ENCODE peak calls at places on chromosomes 6 and 20, in six cellular contexts. X, Q, D, F, E and H are unnamed samples.

GRCh38 chr6:75458895-75459294 is 34.7 kb downstream of the FILIP1 start:
- DNase-seq in Q (no peak), E (peak; percentile 94), X (no peak), F (peak; percentile 90), D (no peak), H (no peak)

GRCh38 chr6:42075159-42075838 is 25.0 kb downstream of the TAF8 start:
- DNase-seq in X (peak; percentile 78), Q (peak; percentile 74), E (peak; percentile 63), D (peak; percentile 45), F (peak; percentile 80), H (peak; percentile 44)

GRCh38 chr6:144008501-144009245 is 614 bp upstream of the PLAGL1 start:
- DNase-seq in F (no peak), E (no peak), D (no peak), Q (no peak), X (no peak), H (no peak)

GRCh38 chr6:17656092-17656491 is 50.6 kb downstream of the NUP153 start:
- DNase-seq in X (no peak), F (peak; percentile 29), D (no peak), Q (no peak), E (no peak), H (no peak)

GRCh38 chr6:153272201-153272980 is 141.3 kb upstream of the RGS17 start:
- DNase-seq in X (no peak), D (no peak), Q (no peak), F (no peak), E (no peak), H (no peak)

GRCh38 chr20:50017576-50018248 is 34.9 kb downstream of the SNAI1 start:
- DNase-seq in E (peak; percentile 65), D (no peak), F (no peak), Q (no peak), X (no peak), H (no peak)

GRCh38 chr6:122471107-122472021 is at the start of gene SERINC1:
- DNase-seq in Q (peak; percentile 96), F (peak; percentile 96), X (peak; percentile 94), D (peak; percentile 89), E (peak; percentile 94), H (peak; percentile 56)

GRCh38 chr6:118216751-118217150 is 309.7 kb downstream of the SLC35F1 start:
- DNase-seq in E (no peak), X (no peak), F (no peak), Q (no peak), D (no peak), H (no peak)

GRCh38 chr6:72865467-72865866 is 243.6 kb downstream of the KCNQ5 start:
- DNase-seq in F (peak; percentile 20), Q (no peak), D (no peak), E (peak; percentile 52), X (no peak), H (no peak)

GRCh38 chr6:80607814-80608391 is 501.4 kb downstream of the BCKDHB start:
- DNase-seq in D (no peak), F (peak; percentile 85), E (peak; percentile 84), Q (no peak), X (no peak), H (no peak)